ENCODE peak calls at places on chromosome 4, in four cellular contexts. D is endothelial cell of umbilical vein, X is K562, U is keratinocyte. Z is an unnamed sample.
A peak's percentile ranks its signal among the peaks of the same experiment; 100 is the strongest.

GRCh38 chr4:107037188-107037587 is 1.1 kb upstream of the DKK2 start:
- DNase-seq in D (peak; percentile 43), X (peak; percentile 1), U (no peak), Z (peak; percentile 2)

GRCh38 chr4:116872308-116872707 is 213.1 kb downstream of the TRAM1L1 start:
- DNase-seq in D (no peak), X (no peak), U (no peak), Z (no peak)

GRCh38 chr4:145589923-145590702 is 29.1 kb upstream of the MMAA start:
- DNase-seq in D (no peak), X (no peak), U (no peak), Z (no peak)

GRCh38 chr4:23878912-23879732 is 10.7 kb downstream of the PPARGC1A start:
- DNase-seq in D (no peak), X (no peak), U (no peak), Z (peak; percentile 28)

GRCh38 chr4:54498661-54499111 is 159.1 kb upstream of the KIT start:
- DNase-seq in D (no peak), X (no peak), U (peak; percentile 98), Z (peak; percentile 31)

GRCh38 chr4:6404611-6405416 is 67.6 kb downstream of the PPP2R2C start:
- DNase-seq in D (no peak), X (no peak), U (no peak), Z (no peak)

GRCh38 chr4:13700196-13701140 is 72.9 kb upstream of the BOD1L1 start:
- DNase-seq in D (no peak), X (no peak), U (no peak), Z (peak; percentile 91)

GRCh38 chr4:18686338-18687039 is 664.9 kb upstream of the LCORL start:
- DNase-seq in D (no peak), X (no peak), U (no peak), Z (no peak)

GRCh38 chr4:2745981-2746806 is 9.9 kb downstream of the TNIP2 start:
- DNase-seq in D (peak; percentile 54), X (peak; percentile 59), U (peak; percentile 69), Z (peak; percentile 85)

GRCh38 chr4:112645541-112646329 is 8.8 kb downstream of the LARP7 start:
- DNase-seq in D (no peak), X (no peak), U (no peak), Z (no peak)
- H3K9me1 ChIP-seq in D (no peaks in the 10 kb centered on the region), X (no peaks in the 10 kb centered on the region), U (no peaks in the 10 kb centered on the region), Z (no peaks in the 10 kb centered on the region)

GRCh38 chr4:27248829-27249228 is 388.2 kb downstream of the STIM2 start:
- DNase-seq in D (no peak), X (no peak), U (no peak), Z (peak; percentile 24)
- H3K9me1 ChIP-seq in D (no peaks in the 10 kb centered on the region), X (no peaks in the 10 kb centered on the region), U (no peaks in the 10 kb centered on the region), Z (no peaks in the 10 kb centered on the region)

GRCh38 chr4:59664771-59665170 is 1535.4 kb upstream of the ADGRL3 start:
- DNase-seq in D (no peak), X (no peak), U (no peak), Z (no peak)
- H3K9me1 ChIP-seq in D (no peaks in the 10 kb centered on the region), X (no peaks in the 10 kb centered on the region), U (no peaks in the 10 kb centered on the region), Z (no peaks in the 10 kb centered on the region)

DNA sequence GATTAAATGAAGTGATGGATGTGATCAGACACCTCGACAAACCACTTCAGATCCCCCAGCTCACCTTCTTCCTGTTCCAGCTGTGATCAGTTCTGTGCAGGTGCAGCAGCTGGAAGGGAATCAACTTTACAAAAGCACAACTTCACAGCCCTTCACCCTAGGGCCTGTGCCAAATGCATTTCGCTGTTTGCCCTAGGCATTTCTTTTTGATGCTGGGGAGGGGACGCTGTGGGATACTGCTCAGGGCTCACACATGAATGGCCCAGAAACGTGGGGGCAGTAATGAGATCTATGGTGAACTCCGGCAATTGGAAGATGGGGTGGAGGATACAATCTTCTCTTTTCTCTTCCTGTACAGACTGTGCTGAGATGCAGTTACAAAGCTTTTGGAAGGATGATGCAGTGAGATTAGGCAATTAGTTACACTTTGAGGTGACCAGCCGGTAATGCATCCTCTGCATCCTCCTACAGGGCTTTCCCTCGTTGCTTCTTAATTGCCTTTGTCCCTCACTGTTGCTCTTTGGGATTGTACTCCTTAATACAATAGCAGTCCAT is 215.1 kb upstream of the PITX2 start:
- DNase-seq in D (no peak), X (no peak), U (no peak), Z (no peak)
- H3K9me1 ChIP-seq in D (no peaks in the 10 kb centered on the region), X (no peaks in the 10 kb centered on the region), U (no peaks in the 10 kb centered on the region), Z (no peaks in the 10 kb centered on the region)

GRCh38 chr4:112898357-112899141 is 150.9 kb upstream of the ANK2 start:
- DNase-seq in D (no peak), X (no peak), U (no peak), Z (no peak)
- H3K9me1 ChIP-seq in D (no peaks in the 10 kb centered on the region), X (no peaks in the 10 kb centered on the region), U (no peaks in the 10 kb centered on the region), Z (no peaks in the 10 kb centered on the region)

GRCh38 chr4:168319486-168320019 is 1.0 kb upstream of the DDX60 start:
- DNase-seq in D (peak; percentile 31), X (no peak), U (no peak), Z (no peak)

GRCh38 chr4:168321006-168321405 is 2.5 kb upstream of the DDX60 start:
- DNase-seq in D (no peak), X (no peak), U (no peak), Z (no peak)

DNA sequence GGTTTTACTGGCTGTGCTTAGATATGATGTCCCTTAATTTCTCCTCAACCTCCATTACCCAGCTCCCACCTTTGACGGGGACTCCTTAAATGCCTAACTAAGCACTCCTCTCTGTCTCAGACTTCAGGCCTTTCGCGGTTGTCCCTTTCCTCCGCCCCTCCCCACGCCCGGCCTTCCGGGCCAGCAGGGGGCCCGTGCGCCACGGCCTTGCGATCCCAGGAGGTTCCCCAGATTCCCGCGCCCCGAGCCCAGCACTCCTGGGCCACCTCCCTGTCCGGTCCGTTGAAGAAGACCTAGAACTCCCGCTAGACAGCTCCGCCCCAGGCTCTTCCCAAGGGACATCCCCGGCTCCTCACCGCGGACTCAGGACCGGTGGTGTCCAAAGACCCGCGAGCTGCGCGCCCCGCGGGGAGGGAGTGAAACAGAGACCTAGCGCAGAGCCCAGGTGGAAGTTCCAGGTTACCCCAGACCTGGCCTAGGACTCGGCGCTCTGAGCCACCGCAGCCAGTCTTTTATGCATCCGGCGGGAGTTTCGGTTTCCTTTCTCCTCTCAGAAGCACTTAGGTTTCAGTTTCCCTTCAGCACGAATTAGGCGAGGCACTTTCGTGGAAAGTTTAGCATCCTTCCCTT is at the start of gene DDX60:
- DNase-seq in D (peak; percentile 75), X (peak; percentile 21), U (peak; percentile 4), Z (peak; percentile 73)
- H3K9me1 ChIP-seq in D (no peaks in the 10 kb centered on the region), X (no peaks in the 10 kb centered on the region), U (no peaks in the 10 kb centered on the region), Z (no peaks in the 10 kb centered on the region)

GRCh38 chr4:41880022-41880837 is 55.0 kb upstream of the TMEM33 start:
- DNase-seq in D (no peak), X (no peak), U (no peak), Z (no peak)
- H3K9me1 ChIP-seq in D (no peaks in the 10 kb centered on the region), X (no peaks in the 10 kb centered on the region), U (no peaks in the 10 kb centered on the region), Z (no peaks in the 10 kb centered on the region)

GRCh38 chr4:175657571-175657970 is 154.5 kb downstream of the GPM6A start:
- DNase-seq in D (no peak), X (no peak), U (no peak), Z (no peak)

GRCh38 chr4:175656615-175657014 is 155.4 kb downstream of the GPM6A start:
- DNase-seq in D (no peak), X (no peak), U (no peak), Z (no peak)

GRCh38 chr4:175661437-175661836 is 150.6 kb downstream of the GPM6A start:
- DNase-seq in D (no peak), X (no peak), U (no peak), Z (no peak)
- H3K9me1 ChIP-seq in D (no peaks in the 10 kb centered on the region), X (no peaks in the 10 kb centered on the region), U (no peaks in the 10 kb centered on the region), Z (no peaks in the 10 kb centered on the region)

GRCh38 chr4:89039735-89040338 is 17.1 kb downstream of the FAM13A start:
- DNase-seq in D (no peak), X (no peak), U (no peak), Z (peak; percentile 64)

GRCh38 chr4:89031272-89031671 is 25.7 kb downstream of the FAM13A start:
- DNase-seq in D (no peak), X (no peak), U (no peak), Z (no peak)

DNA sequence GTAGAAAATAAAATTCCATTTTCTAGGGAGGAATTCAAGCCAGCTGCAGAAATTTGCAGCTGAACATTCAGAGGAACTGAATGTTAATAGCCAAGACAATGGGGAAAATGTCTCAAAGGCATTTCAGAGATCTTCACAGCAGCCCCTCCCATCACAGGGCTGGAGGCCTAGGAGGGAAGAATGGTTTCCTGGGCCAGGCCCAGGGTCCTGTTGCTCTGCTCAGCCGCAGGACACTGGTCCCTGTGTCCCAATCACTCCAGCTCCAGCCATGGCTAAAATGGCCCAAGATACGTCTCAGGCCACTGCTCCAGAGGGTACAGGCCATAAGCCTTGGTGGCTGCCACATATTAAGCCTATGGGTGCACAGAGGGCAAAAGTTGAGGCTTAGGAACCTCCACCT is 20.4 kb downstream of the FAM13A start:
- DNase-seq in D (no peak), X (no peak), U (no peak), Z (no peak)
- H3K9me1 ChIP-seq in D (peaks cover 3% of the 10 kb centered on the region), X (no peaks in the 10 kb centered on the region), U (no peaks in the 10 kb centered on the region), Z (peaks cover 3% of the 10 kb centered on the region)

GRCh38 chr4:185651137-185651677 is 115.9 kb upstream of the PDLIM3 start:
- DNase-seq in D (no peak), X (no peak), U (no peak), Z (no peak)
- H3K9me1 ChIP-seq in D (no peaks in the 10 kb centered on the region), X (no peaks in the 10 kb centered on the region), U (no peaks in the 10 kb centered on the region), Z (no peaks in the 10 kb centered on the region)

Z was measured in IMR-90.